ENCODE peak calls at places on chromosome 20, in seven cellular contexts. W, N, R, A, F, X and C are unnamed samples.
A peak's percentile ranks its signal among the peaks of the same experiment; 100 is the strongest.

GRCh38 chr20:24657211-24657610 is 187.8 kb downstream of the SYNDIG1 start:
- DNase-seq in A (no peak), X (peak; percentile 35), N (no peak), R (no peak), W (peak; percentile 78), F (no peak), C (no peak)

GRCh38 chr20:23217023-23217422 is 130.9 kb upstream of the CD93 start:
- DNase-seq in F (no peak), X (no peak), A (no peak), W (no peak), R (no peak), N (no peak), C (no peak)

GRCh38 chr20:43448748-43449535 is 8.8 kb upstream of the SRSF6 start:
- DNase-seq in R (peak; percentile 70), F (peak; percentile 69), W (peak; percentile 57), X (peak; percentile 55), A (peak; percentile 73), N (peak; percentile 13), C (peak; percentile 40)

GRCh38 chr20:56924976-56925695 is 296.0 kb downstream of the TFAP2C start:
- DNase-seq in F (peak; percentile 18), A (no peak), R (peak; percentile 70), W (no peak), N (no peak), X (no peak), C (no peak)

GRCh38 chr20:9119776-9120175 is 50.9 kb downstream of the PLCB4 start:
- DNase-seq in R (no peak), X (no peak), N (no peak), A (peak; percentile 18), F (no peak), W (no peak), C (no peak)

GRCh38 chr20:17680128-17680835 is 1.8 kb downstream of the RRBP1 start:
- DNase-seq in F (no peak), A (peak; percentile 9), R (no peak), X (peak; percentile 78), W (peak; percentile 69), N (no peak), C (no peak)

GRCh38 chr20:1122388-1123315 is 4.2 kb downstream of the PSMF1 start:
- DNase-seq in F (no peak), W (no peak), X (peak; percentile 71), R (no peak), A (peak; percentile 52), N (no peak), C (no peak)

GRCh38 chr20:23909390-23909789 is 29.8 kb upstream of the CST5 start:
- DNase-seq in F (no peak), A (no peak), R (no peak), W (no peak), X (no peak), N (no peak), C (no peak)

GRCh38 chr20:16615199-16615598 is 42.0 kb upstream of the KIF16B start:
- DNase-seq in X (peak; percentile 99), F (no peak), R (peak; percentile 15), N (no peak), A (no peak), W (no peak), C (no peak)

GRCh38 chr20:1809121-1809520 is 86.1 kb upstream of the SIRPA start:
- DNase-seq in R (no peak), A (no peak), W (peak; percentile 80), F (no peak), X (peak; percentile 44), N (no peak), C (no peak)

GRCh38 chr20:13325033-13325432 is 104.0 kb downstream of the ISM1 start:
- DNase-seq in X (peak; percentile 41), A (peak; percentile 4), R (peak; percentile 50), W (no peak), F (no peak), N (no peak), C (peak; percentile 36)

GRCh38 chr20:19815553-19815991 is 57.5 kb downstream of the RIN2 start:
- DNase-seq in N (no peak), F (no peak), A (no peak), R (peak; percentile 26), W (peak; percentile 65), X (peak; percentile 92), C (peak; percentile 92)

GRCh38 chr20:62662422-62662821 is 20.1 kb downstream of the SLCO4A1 start:
- DNase-seq in N (no peak), A (no peak), R (no peak), X (peak; percentile 62), W (peak; percentile 64), F (no peak), C (no peak)

GRCh38 chr20:38246357-38247165 is 14.0 kb downstream of the KIAA1755 start:
- DNase-seq in F (no peak), A (no peak), X (peak; percentile 18), N (no peak), W (no peak), R (no peak), C (no peak)

GRCh38 chr20:36606171-36607116 is 865 bp downstream of the RAB5IF start:
- DNase-seq in F (no peak), X (peak; percentile 46), A (peak; percentile 46), W (no peak), N (no peak), R (no peak), C (peak; percentile 39)

GRCh38 chr20:57439432-57439831 is 48.2 kb downstream of the RBM38 start:
- DNase-seq in A (no peak), N (no peak), F (no peak), W (peak; percentile 60), R (peak; percentile 48), X (no peak), C (no peak)

GRCh38 chr20:595330-596308 is 14.5 kb downstream of the TCF15 start:
- DNase-seq in X (peak; percentile 16), R (peak; percentile 54), A (no peak), W (no peak), F (no peak), N (no peak), C (no peak)

GRCh38 chr20:3847419-3847940 is 846 bp downstream of the MAVS start:
- DNase-seq in R (no peak), N (no peak), X (no peak), W (no peak), F (no peak), A (no peak), C (no peak)

GRCh38 chr20:35013421-35014411 is 58.0 kb downstream of the MYH7B start:
- DNase-seq in F (no peak), A (peak; percentile 14), R (no peak), W (no peak), X (no peak), N (no peak), C (no peak)

GRCh38 chr20:43955244-43956191 is 40.9 kb downstream of the TOX2 start:
- DNase-seq in X (peak; percentile 84), R (no peak), A (peak; percentile 75), W (peak; percentile 65), F (peak; percentile 51), N (peak; percentile 73), C (peak; percentile 83)

GRCh38 chr20:20685635-20686034 is 26.8 kb downstream of the RALGAPA2 start:
- DNase-seq in N (no peak), W (no peak), R (no peak), F (no peak), A (no peak), X (no peak), C (no peak)

GRCh38 chr20:47925603-47926002 is 140.3 kb upstream of the SULF2 start:
- DNase-seq in X (no peak), F (no peak), A (no peak), N (no peak), W (no peak), R (no peak), C (no peak)

GRCh38 chr20:44398303-44398702 is 42.8 kb downstream of the HNF4A start:
- DNase-seq in W (peak; percentile 65), F (no peak), X (peak; percentile 91), A (no peak), R (no peak), N (no peak), C (no peak)

GRCh38 chr20:3406481-3407425 is 716 bp downstream of the DNAAF9 start:
- DNase-seq in R (peak; percentile 58), N (no peak), X (peak; percentile 67), W (peak; percentile 45), F (peak; percentile 35), A (peak; percentile 38), C (no peak)

GRCh38 chr20:46057856-46058655 is 29.0 kb downstream of the SLC12A5 start:
- DNase-seq in F (peak; percentile 46), N (no peak), X (peak; percentile 65), W (no peak), R (peak; percentile 67), A (peak; percentile 83), C (no peak)

GRCh38 chr20:32589256-32589655 is 4.1 kb upstream of the NOL4L start:
- DNase-seq in F (no peak), X (no peak), A (no peak), N (no peak), R (no peak), W (peak; percentile 80), C (no peak)

GRCh38 chr20:35663813-35664543 is 722 bp downstream of the CPNE1 start:
- DNase-seq in A (peak; percentile 42), X (peak; percentile 41), W (peak; percentile 21), F (peak; percentile 64), R (peak; percentile 51), N (no peak), C (peak; percentile 65)

GRCh38 chr20:33663161-33664084 is 1.3 kb downstream of the C20orf144 start:
- DNase-seq in X (peak; percentile 83), N (no peak), A (peak; percentile 62), W (peak; percentile 97), R (peak; percentile 91), F (peak; percentile 94), C (peak; percentile 90)

GRCh38 chr20:44166008-44166407 is 21.0 kb downstream of the JPH2 start:
- DNase-seq in N (no peak), X (no peak), R (no peak), F (no peak), W (peak; percentile 57), A (no peak), C (no peak)

GRCh38 chr20:63116412-63117106 is 99.4 kb downstream of the YTHDF1 start:
- DNase-seq in A (peak; percentile 1), W (no peak), X (peak; percentile 35), R (peak; percentile 93), F (no peak), N (no peak), C (no peak)

GRCh38 chr20:42795399-42795798 is 394.3 kb downstream of the PTPRT start:
- DNase-seq in F (no peak), W (no peak), X (no peak), N (no peak), R (no peak), A (no peak), C (no peak)